ENCODE peak calls at places on chromosome 22, in five cellular contexts. G is mesenchymal stem cell, M is IMR-90, I is H9, L is H1. C is an unnamed sample.

GRCh38 chr22:35894937-35895708 is 133.5 kb downstream of the RBFOX2 start:
- DNase-seq in L (no peak), M (peak), G (peak), I (no peak), C (no peak)

GRCh38 chr22:26592368-26593015 is 2.6 kb upstream of the TPST2 start:
- DNase-seq in G (no peak), I (no peak), L (no peak), M (no peak), C (no peak)

GRCh38 chr22:28989035-28989464 is 72.6 kb downstream of the C22orf31 start:
- DNase-seq in I (peak), L (no peak), G (no peak), M (no peak), C (no peak)

GRCh38 chr22:36366291-36366708 is 21.5 kb downstream of the MYH9 start:
- DNase-seq in L (no peak), I (no peak), M (peak), G (peak), C (no peak)

GRCh38 chr22:36371920-36372319 is 15.8 kb downstream of the MYH9 start:
- DNase-seq in M (peak), L (no peak), G (no peak), I (no peak), C (no peak)

GRCh38 chr22:24485608-24486007 is 9.5 kb upstream of the UPB1 start:
- DNase-seq in M (no peak), I (no peak), G (no peak), L (no peak), C (no peak)

GRCh38 chr22:45211848-45212247 is 28.8 kb downstream of the KIAA0930 start:
- DNase-seq in M (no peak), L (no peak), G (no peak), I (no peak), C (no peak)

GRCh38 chr22:49239264-49240015 is 588.2 kb downstream of the BRD1 start:
- DNase-seq in M (no peak), G (no peak), L (peak), I (peak), C (no peak)

GRCh38 chr22:22773979-22774738 is 113.5 kb upstream of the IGLL5 start:
- DNase-seq in L (no peak), M (no peak), I (no peak), G (no peak), C (no peak)

GRCh38 chr22:37557321-37558001 is 2.8 kb upstream of the CDC42EP1 start:
- DNase-seq in G (no peak), M (no peak), I (peak), L (no peak), C (no peak)

GRCh38 chr22:17842386-17842785 is 68.1 kb upstream of the BID start:
- DNase-seq in L (no peak), G (no peak), I (no peak), M (no peak), C (no peak)

GRCh38 chr22:49262167-49262566 is 565.5 kb downstream of the BRD1 start:
- DNase-seq in I (no peak), M (no peak), G (no peak), L (no peak), C (no peak)

GRCh38 chr22:48885271-48885918 is 942.3 kb downstream of the BRD1 start:
- DNase-seq in M (no peak), I (peak), G (no peak), L (no peak), C (no peak)

GRCh38 chr22:30000566-30000965 is 79.7 kb upstream of the HORMAD2 start:
- DNase-seq in M (peak), I (no peak), L (no peak), G (peak), C (no peak)

GRCh38 chr22:33188316-33188715 is 130.1 kb upstream of the SYN3 start:
- DNase-seq in L (no peak), I (no peak), G (no peak), M (no peak), C (no peak)

GRCh38 chr22:44616882-44617655 is 84.9 kb upstream of the PRR5 start:
- DNase-seq in G (no peak), I (no peak), L (no peak), M (no peak), C (no peak)

GRCh38 chr22:41478473-41478872 is 9.6 kb downstream of the ACO2 start:
- DNase-seq in G (no peak), M (no peak), I (no peak), L (no peak), C (no peak)

GRCh38 chr22:46390652-46391301 is 55.3 kb downstream of the TRMU start:
- DNase-seq in M (peak), I (no peak), G (no peak), L (no peak), C (no peak)
- H4K8ac ChIP-seq in M (no peak), I (no peak), G (no peak), L (peak), C (no peak)

DNA sequence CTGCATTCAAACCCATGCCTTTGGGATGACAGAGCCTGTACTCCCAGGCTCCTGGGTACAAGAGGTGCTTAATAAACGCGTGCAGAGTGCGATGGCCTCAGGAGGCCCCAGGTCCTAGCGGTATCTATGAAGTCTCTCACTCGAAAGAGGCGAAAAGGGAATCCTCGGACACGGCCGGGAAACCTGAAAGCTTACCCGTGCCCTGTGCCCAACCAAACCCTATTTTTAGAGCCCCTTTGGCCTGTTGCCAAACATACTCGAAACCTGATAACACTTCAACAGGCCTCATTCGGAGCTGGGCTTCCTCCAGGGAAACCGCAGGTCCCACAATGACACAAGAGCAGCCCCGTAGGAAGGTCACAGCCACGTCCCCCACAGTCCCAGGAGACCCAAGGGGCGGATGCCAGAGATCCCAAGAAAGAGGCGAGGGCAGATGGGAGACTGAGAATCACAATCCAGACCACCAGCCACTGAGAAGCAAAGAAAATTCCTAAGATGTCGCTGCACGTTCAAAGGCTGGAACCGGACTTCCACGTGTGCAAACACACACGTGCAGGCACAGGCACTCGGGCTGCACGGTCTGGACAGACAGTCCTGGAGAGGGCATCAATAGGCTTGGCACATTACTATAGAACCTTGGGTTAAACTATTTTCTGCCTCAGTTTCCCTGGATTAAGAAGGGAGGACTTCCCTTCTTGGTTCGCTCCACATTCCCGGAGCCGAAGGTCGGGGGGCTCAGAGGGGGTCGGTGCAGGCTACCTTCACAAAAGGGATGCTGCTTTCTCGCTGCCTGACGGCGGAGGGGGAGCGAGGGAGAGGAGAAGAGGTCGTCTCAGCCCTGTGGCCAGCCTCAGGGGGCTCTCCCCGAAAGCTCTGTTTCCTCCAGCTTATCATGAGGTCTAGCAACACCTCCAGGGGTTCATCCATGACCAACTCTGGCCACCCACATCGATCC is 8.2 kb downstream of the PDGFB start:
- DNase-seq in I (no peak), G (no peak), M (no peak), L (no peak), C (no peak)
- H3K14ac ChIP-seq in I (no peak), G (no peak), M (no peak), L (no peak), C (no peak)

DNA sequence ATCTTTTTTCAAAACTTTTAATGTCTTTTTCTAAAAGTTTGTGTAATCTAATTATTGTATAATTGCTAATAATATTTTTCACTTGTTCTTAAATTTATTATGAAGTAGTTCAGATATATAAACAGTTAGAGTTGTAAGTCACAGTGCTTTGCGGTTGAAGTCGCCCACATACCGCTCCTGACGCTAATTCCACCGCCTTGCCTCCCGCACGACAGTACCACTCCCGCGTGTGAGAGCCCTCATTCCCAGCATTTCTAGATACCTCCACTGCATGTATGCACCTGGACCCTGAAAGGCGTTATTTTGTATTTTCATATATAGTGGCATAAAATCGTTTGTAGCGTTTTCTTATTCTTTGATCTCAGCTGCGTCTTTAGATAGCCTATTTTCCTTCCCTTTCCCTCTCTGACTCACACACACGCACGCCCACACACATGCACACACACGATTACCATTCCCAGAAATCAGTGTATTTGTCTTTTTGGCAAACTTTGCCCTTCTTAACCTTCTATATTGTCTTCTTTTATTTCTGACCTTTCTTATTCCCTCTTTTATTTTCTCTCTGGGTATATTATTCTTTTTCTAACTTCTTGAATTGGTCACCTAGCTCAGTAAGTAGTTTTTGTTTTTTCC is 56.4 kb upstream of the PITPNB start:
- DNase-seq in M (peak), G (no peak), I (no peak), L (no peak), C (no peak)
- H4K8ac ChIP-seq in M (no peak), G (no peak), I (no peak), L (no peak), C (no peak)

GRCh38 chr22:50305393-50305657 is 2.1 kb downstream of the PLXNB2 start:
- DNase-seq in M (no peak), I (no peak), L (no peak), G (no peak), C (no peak)

GRCh38 chr22:50305658-50306566 is 1.5 kb downstream of the PLXNB2 start:
- DNase-seq in M (peak), L (no peak), G (peak), I (no peak), C (no peak)

GRCh38 chr22:50303848-50304527 is 3.5 kb downstream of the PLXNB2 start:
- DNase-seq in L (peak), I (peak), G (no peak), M (no peak), C (no peak)

GRCh38 chr22:50303515-50303847 is 4.0 kb downstream of the PLXNB2 start:
- DNase-seq in I (no peak), M (no peak), L (no peak), G (no peak), C (no peak)

GRCh38 chr22:50304528-50305392 is 2.7 kb downstream of the PLXNB2 start:
- DNase-seq in L (no peak), G (no peak), M (no peak), I (no peak), C (no peak)
- H3K14ac ChIP-seq in L (no peak), G (peak), M (peak), I (no peak), C (peak)